ENCODE peak calls at places on chromosomes 3 and 15, in six cellular contexts. One of them, this sample, is unnamed.

GRCh38 chr3:195752538-195753331 is 32.0 kb downstream of the MUC20 start:
- DNase-seq in breast epithelium: no peak
- DNase-seq in NT2/D1: no peak
- DNase-seq in CD8-positive, alpha-beta memory T cell: no peak
- DNase-seq in HFF-Myc: no peak
- DNase-seq in SJSA1: no peak
- DNase-seq in this sample: peak; percentile 73

GRCh38 chr3:13098192-13098591 is 25.0 kb upstream of the IQSEC1 start:
- DNase-seq in NT2/D1: no peak
- DNase-seq in SJSA1: no peak
- DNase-seq in breast epithelium: no peak
- DNase-seq in CD8-positive, alpha-beta memory T cell: no peak
- DNase-seq in HFF-Myc: no peak
- DNase-seq in this sample: no peak

GRCh38 chr3:184343200-184343876 is 5.9 kb downstream of the FAM131A start:
- DNase-seq in breast epithelium: no peak
- DNase-seq in SJSA1: no peak
- DNase-seq in NT2/D1: no peak
- DNase-seq in HFF-Myc: no peak
- DNase-seq in CD8-positive, alpha-beta memory T cell: no peak
- DNase-seq in this sample: no peak

GRCh38 chr3:171044384-171044783 is 17.9 kb upstream of the SLC2A2 start:
- DNase-seq in SJSA1: no peak
- DNase-seq in CD8-positive, alpha-beta memory T cell: no peak
- DNase-seq in NT2/D1: no peak
- DNase-seq in HFF-Myc: no peak
- DNase-seq in breast epithelium: no peak
- DNase-seq in this sample: no peak

GRCh38 chr3:195812366-195812765 is 637 bp upstream of the MUC4 start:
- DNase-seq in NT2/D1: no peak
- DNase-seq in SJSA1: no peak
- DNase-seq in breast epithelium: no peak
- DNase-seq in CD8-positive, alpha-beta memory T cell: no peak
- DNase-seq in HFF-Myc: no peak
- DNase-seq in this sample: no peak

GRCh38 chr3:134965849-134966248 is 170.8 kb downstream of the EPHB1 start:
- DNase-seq in HFF-Myc: no peak
- DNase-seq in CD8-positive, alpha-beta memory T cell: no peak
- DNase-seq in NT2/D1: no peak
- DNase-seq in SJSA1: no peak
- DNase-seq in breast epithelium: no peak
- DNase-seq in this sample: no peak

GRCh38 chr15:25619076-25619475 is 180.3 kb upstream of the UBE3A start:
- DNase-seq in NT2/D1: no peak
- DNase-seq in CD8-positive, alpha-beta memory T cell: no peak
- DNase-seq in HFF-Myc: no peak
- DNase-seq in SJSA1: no peak
- DNase-seq in breast epithelium: no peak
- DNase-seq in this sample: no peak

GRCh38 chr3:59180006-59180405 is 130.2 kb upstream of the CFAP20DC start:
- DNase-seq in NT2/D1: peak; percentile 36
- DNase-seq in CD8-positive, alpha-beta memory T cell: no peak
- DNase-seq in breast epithelium: no peak
- DNase-seq in SJSA1: no peak
- DNase-seq in HFF-Myc: no peak
- DNase-seq in this sample: no peak

GRCh38 chr3:122774564-122774963 is 19.1 kb downstream of the HSPBAP1 start:
- DNase-seq in HFF-Myc: no peak
- DNase-seq in breast epithelium: no peak
- DNase-seq in NT2/D1: no peak
- DNase-seq in SJSA1: no peak
- DNase-seq in CD8-positive, alpha-beta memory T cell: no peak
- DNase-seq in this sample: no peak

GRCh38 chr3:113769551-113769950 is 22.7 kb downstream of the ATP6V1A start:
- DNase-seq in CD8-positive, alpha-beta memory T cell: no peak
- DNase-seq in NT2/D1: no peak
- DNase-seq in SJSA1: no peak
- DNase-seq in breast epithelium: no peak
- DNase-seq in HFF-Myc: no peak
- DNase-seq in this sample: no peak

GRCh38 chr3:46979958-46980497 is 562 bp downstream of the NBEAL2 start:
- DNase-seq in SJSA1: no peak
- DNase-seq in breast epithelium: no peak
- DNase-seq in CD8-positive, alpha-beta memory T cell: no peak
- DNase-seq in HFF-Myc: no peak
- DNase-seq in NT2/D1: no peak
- DNase-seq in this sample: peak; percentile 61

GRCh38 chr15:27059610-27060202 is 88.7 kb downstream of the GABRG3 start:
- DNase-seq in NT2/D1: peak; percentile 51
- DNase-seq in breast epithelium: no peak
- DNase-seq in HFF-Myc: peak; percentile 19
- DNase-seq in CD8-positive, alpha-beta memory T cell: no peak
- DNase-seq in SJSA1: no peak
- DNase-seq in this sample: peak; percentile 89

GRCh38 chr3:43213631-43214030 is 72.7 kb upstream of the SNRK start:
- DNase-seq in CD8-positive, alpha-beta memory T cell: no peak
- DNase-seq in HFF-Myc: no peak
- DNase-seq in NT2/D1: no peak
- DNase-seq in SJSA1: no peak
- DNase-seq in breast epithelium: no peak
- DNase-seq in this sample: no peak

GRCh38 chr3:98737301-98737700 is 25.8 kb upstream of the ST3GAL6 start:
- DNase-seq in NT2/D1: no peak
- DNase-seq in breast epithelium: no peak
- DNase-seq in HFF-Myc: no peak
- DNase-seq in CD8-positive, alpha-beta memory T cell: no peak
- DNase-seq in SJSA1: no peak
- DNase-seq in this sample: no peak
- H3K4me3 ChIP-seq in NT2/D1: no peak overlapping the region
- H3K4me3 ChIP-seq in breast epithelium: no peak overlapping the region
- H3K4me3 ChIP-seq in HFF-Myc: no peak overlapping the region
- H3K4me3 ChIP-seq in CD8-positive, alpha-beta memory T cell: no peak overlapping the region
- H3K4me3 ChIP-seq in SJSA1: no peak overlapping the region
- H3K4me3 ChIP-seq in this sample: no peak overlapping the region

GRCh38 chr3:146100825-146101444 is 60.0 kb downstream of the PLOD2 start:
- DNase-seq in HFF-Myc: no peak
- DNase-seq in NT2/D1: no peak
- DNase-seq in CD8-positive, alpha-beta memory T cell: no peak
- DNase-seq in SJSA1: no peak
- DNase-seq in breast epithelium: no peak
- DNase-seq in this sample: no peak

GRCh38 chr3:146101538-146101937 is 59.4 kb downstream of the PLOD2 start:
- DNase-seq in HFF-Myc: no peak
- DNase-seq in breast epithelium: no peak
- DNase-seq in SJSA1: no peak
- DNase-seq in CD8-positive, alpha-beta memory T cell: no peak
- DNase-seq in NT2/D1: no peak
- DNase-seq in this sample: no peak

GRCh38 chr3:146100180-146100579 is 60.8 kb downstream of the PLOD2 start:
- DNase-seq in NT2/D1: no peak
- DNase-seq in SJSA1: no peak
- DNase-seq in breast epithelium: no peak
- DNase-seq in CD8-positive, alpha-beta memory T cell: no peak
- DNase-seq in HFF-Myc: no peak
- DNase-seq in this sample: no peak

GRCh38 chr3:146104068-146104467 is 56.9 kb downstream of the PLOD2 start:
- DNase-seq in breast epithelium: no peak
- DNase-seq in HFF-Myc: no peak
- DNase-seq in SJSA1: no peak
- DNase-seq in NT2/D1: no peak
- DNase-seq in CD8-positive, alpha-beta memory T cell: no peak
- DNase-seq in this sample: no peak

DNA sequence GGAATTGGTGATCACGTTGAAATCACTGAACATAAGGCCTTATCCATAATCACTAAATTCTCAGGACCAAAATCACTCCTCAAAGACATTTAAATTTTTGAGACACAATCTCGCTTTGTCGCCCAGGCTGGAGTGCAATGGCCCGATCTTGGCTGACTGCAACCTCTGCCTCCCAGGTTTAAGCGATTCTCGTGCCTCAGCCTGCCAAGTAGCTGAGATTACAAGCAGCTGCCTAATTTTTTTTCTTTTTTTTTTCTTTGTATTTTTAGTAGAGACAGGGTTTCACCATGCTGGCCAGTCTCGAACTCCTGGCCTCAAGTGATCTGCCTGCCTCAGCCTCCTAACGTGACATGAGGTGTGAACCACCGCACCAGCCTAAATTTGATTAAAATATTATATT is 61.7 kb downstream of the PLOD2 start:
- DNase-seq in CD8-positive, alpha-beta memory T cell: no peak
- DNase-seq in breast epithelium: no peak
- DNase-seq in NT2/D1: no peak
- DNase-seq in HFF-Myc: no peak
- DNase-seq in SJSA1: no peak
- DNase-seq in this sample: no peak
- H3K4me3 ChIP-seq in CD8-positive, alpha-beta memory T cell: no peak overlapping the region
- H3K4me3 ChIP-seq in breast epithelium: no peak overlapping the region
- H3K4me3 ChIP-seq in NT2/D1: no peak overlapping the region
- H3K4me3 ChIP-seq in HFF-Myc: no peak overlapping the region
- H3K4me3 ChIP-seq in SJSA1: no peak overlapping the region
- H3K4me3 ChIP-seq in this sample: no peak overlapping the region

DNA sequence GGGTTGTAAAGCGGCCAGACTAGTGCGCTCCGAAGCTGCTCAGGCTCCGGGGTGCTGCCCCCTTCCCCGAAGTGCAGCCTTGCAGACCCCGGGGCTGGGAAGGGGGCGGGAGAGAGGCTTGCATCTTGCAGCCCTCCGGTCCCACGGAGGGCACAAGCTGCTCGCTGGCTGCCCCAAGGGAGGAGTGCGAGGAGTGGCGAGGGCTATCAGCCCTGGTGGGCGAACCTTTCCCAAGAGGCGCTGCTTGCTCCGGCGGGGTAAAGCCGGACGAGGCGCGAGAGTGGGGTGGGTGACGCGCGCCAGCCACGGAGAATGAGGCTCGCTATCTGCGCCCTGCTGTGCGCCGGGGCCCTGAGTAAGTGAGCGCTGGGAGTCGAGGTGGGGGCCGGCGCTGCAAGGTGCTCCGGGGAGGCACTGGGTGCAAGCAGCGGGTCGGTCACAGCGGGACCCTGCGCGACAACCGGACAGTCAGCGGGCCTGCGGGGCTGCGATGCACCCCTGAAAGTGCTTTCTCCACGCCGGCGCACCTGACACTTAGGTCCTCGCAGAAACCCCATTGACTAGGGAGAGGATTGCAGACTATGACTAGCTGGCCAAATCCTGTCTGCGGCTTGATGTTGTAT is 12.7 kb upstream of the TOPBP1 start:
- DNase-seq in breast epithelium: no peak
- DNase-seq in CD8-positive, alpha-beta memory T cell: no peak
- DNase-seq in SJSA1: no peak
- DNase-seq in HFF-Myc: no peak
- DNase-seq in NT2/D1: no peak
- DNase-seq in this sample: peak; percentile 74
- H3K4me3 ChIP-seq in breast epithelium: no peak overlapping the region
- H3K4me3 ChIP-seq in CD8-positive, alpha-beta memory T cell: no peak overlapping the region
- H3K4me3 ChIP-seq in SJSA1: no peak overlapping the region
- H3K4me3 ChIP-seq in HFF-Myc: no peak overlapping the region
- H3K4me3 ChIP-seq in NT2/D1: peak overlapping the region; percentile 38
- H3K4me3 ChIP-seq in this sample: peak overlapping the region; percentile 41

GRCh38 chr15:70584441-70584837 is 178.9 kb downstream of the UACA start:
- DNase-seq in breast epithelium: no peak
- DNase-seq in NT2/D1: no peak
- DNase-seq in CD8-positive, alpha-beta memory T cell: no peak
- DNase-seq in HFF-Myc: no peak
- DNase-seq in SJSA1: peak; percentile 17
- DNase-seq in this sample: no peak
- H3K4me3 ChIP-seq in breast epithelium: no peak overlapping the region
- H3K4me3 ChIP-seq in NT2/D1: peak overlapping the region; percentile 47
- H3K4me3 ChIP-seq in CD8-positive, alpha-beta memory T cell: no peak overlapping the region
- H3K4me3 ChIP-seq in HFF-Myc: no peak overlapping the region
- H3K4me3 ChIP-seq in SJSA1: no peak overlapping the region
- H3K4me3 ChIP-seq in this sample: no peak overlapping the region

GRCh38 chr3:63731866-63732265 is 79.4 kb downstream of the SNTN start:
- DNase-seq in NT2/D1: no peak
- DNase-seq in CD8-positive, alpha-beta memory T cell: no peak
- DNase-seq in HFF-Myc: no peak
- DNase-seq in SJSA1: no peak
- DNase-seq in breast epithelium: no peak
- DNase-seq in this sample: no peak
- H3K4me3 ChIP-seq in NT2/D1: no peak overlapping the region
- H3K4me3 ChIP-seq in CD8-positive, alpha-beta memory T cell: no peak overlapping the region
- H3K4me3 ChIP-seq in HFF-Myc: no peak overlapping the region
- H3K4me3 ChIP-seq in SJSA1: no peak overlapping the region
- H3K4me3 ChIP-seq in breast epithelium: no peak overlapping the region
- H3K4me3 ChIP-seq in this sample: no peak overlapping the region

GRCh38 chr3:145522179-145522578 is 638.8 kb downstream of the PLOD2 start:
- DNase-seq in SJSA1: no peak
- DNase-seq in breast epithelium: no peak
- DNase-seq in HFF-Myc: no peak
- DNase-seq in NT2/D1: no peak
- DNase-seq in CD8-positive, alpha-beta memory T cell: no peak
- DNase-seq in this sample: no peak
- H3K4me3 ChIP-seq in SJSA1: no peak overlapping the region
- H3K4me3 ChIP-seq in breast epithelium: no peak overlapping the region
- H3K4me3 ChIP-seq in HFF-Myc: no peak overlapping the region
- H3K4me3 ChIP-seq in NT2/D1: no peak overlapping the region
- H3K4me3 ChIP-seq in CD8-positive, alpha-beta memory T cell: no peak overlapping the region
- H3K4me3 ChIP-seq in this sample: no peak overlapping the region

GRCh38 chr15:69627548-69628158 is 175.0 kb downstream of the RPLP1 start:
- DNase-seq in NT2/D1: no peak
- DNase-seq in SJSA1: no peak
- DNase-seq in CD8-positive, alpha-beta memory T cell: no peak
- DNase-seq in HFF-Myc: no peak
- DNase-seq in breast epithelium: no peak
- DNase-seq in this sample: no peak
- H3K4me3 ChIP-seq in NT2/D1: no peak overlapping the region
- H3K4me3 ChIP-seq in SJSA1: no peak overlapping the region
- H3K4me3 ChIP-seq in CD8-positive, alpha-beta memory T cell: no peak overlapping the region
- H3K4me3 ChIP-seq in HFF-Myc: no peak overlapping the region
- H3K4me3 ChIP-seq in breast epithelium: no peak overlapping the region
- H3K4me3 ChIP-seq in this sample: no peak overlapping the region

This sample was measured in H7.